ENCODE peak calls at places on chromosomes 1 and 21, in eight cellular contexts. W, X, C, K, P, T, O and D are unnamed samples.
A peak's percentile ranks its signal among the peaks of the same experiment; 100 is the strongest.

GRCh38 chr1:59214764-59215208 is 82.1 kb upstream of the FGGY start:
- DNase-seq in W (peak; percentile 45), X (no peak), C (no peak), K (no peak), P (peak; percentile 74), T (peak; percentile 74), O (peak; percentile 86), D (no peak)

GRCh38 chr1:50420689-50421365 is 2.4 kb downstream of the DMRTA2 start:
- DNase-seq in W (no peak), X (no peak), C (no peak), K (peak; percentile 48), P (no peak), T (no peak), O (no peak), D (no peak)

GRCh38 chr21:46189213-46189958 is 5.1 kb upstream of the SPATC1L start:
- DNase-seq in W (no peak), X (no peak), C (no peak), K (no peak), P (no peak), T (peak; percentile 53), O (peak; percentile 65), D (peak; percentile 54)

GRCh38 chr1:232958067-232958466 is 7.7 kb downstream of the NTPCR start:
- DNase-seq in W (no peak), X (no peak), C (no peak), K (no peak), P (no peak), T (no peak), O (no peak), D (no peak)

GRCh38 chr1:220717800-220718640 is 27.9 kb downstream of the C1orf115 start:
- DNase-seq in W (no peak), X (no peak), C (no peak), K (no peak), P (no peak), T (no peak), O (no peak), D (no peak)

GRCh38 chr1:20974069-20974468 is 187.0 kb upstream of the HP1BP3 start:
- DNase-seq in W (no peak), X (no peak), C (no peak), K (no peak), P (no peak), T (no peak), O (no peak), D (no peak)

GRCh38 chr1:205750683-205751651 is 985 bp upstream of the NUCKS1 start:
- DNase-seq in W (no peak), X (no peak), C (no peak), K (peak; percentile 11), P (no peak), T (no peak), O (no peak), D (no peak)

GRCh38 chr1:44620072-44620471 is 54.2 kb downstream of the TMEM53 start:
- DNase-seq in W (no peak), X (no peak), C (no peak), K (no peak), P (no peak), T (no peak), O (no peak), D (no peak)

GRCh38 chr1:107531065-107531908 is 390.4 kb downstream of the NTNG1 start:
- DNase-seq in W (no peak), X (no peak), C (no peak), K (no peak), P (no peak), T (no peak), O (no peak), D (no peak)

GRCh38 chr1:107530543-107530942 is 389.7 kb downstream of the NTNG1 start:
- DNase-seq in W (no peak), X (no peak), C (no peak), K (no peak), P (no peak), T (no peak), O (peak; percentile 13), D (no peak)

GRCh38 chr1:107526524-107527198 is 385.8 kb downstream of the NTNG1 start:
- DNase-seq in W (no peak), X (no peak), C (no peak), K (no peak), P (no peak), T (no peak), O (no peak), D (no peak)

GRCh38 chr1:107532318-107532717 is 391.5 kb downstream of the NTNG1 start:
- DNase-seq in W (peak; percentile 38), X (no peak), C (no peak), K (no peak), P (no peak), T (no peak), O (no peak), D (no peak)

DNA sequence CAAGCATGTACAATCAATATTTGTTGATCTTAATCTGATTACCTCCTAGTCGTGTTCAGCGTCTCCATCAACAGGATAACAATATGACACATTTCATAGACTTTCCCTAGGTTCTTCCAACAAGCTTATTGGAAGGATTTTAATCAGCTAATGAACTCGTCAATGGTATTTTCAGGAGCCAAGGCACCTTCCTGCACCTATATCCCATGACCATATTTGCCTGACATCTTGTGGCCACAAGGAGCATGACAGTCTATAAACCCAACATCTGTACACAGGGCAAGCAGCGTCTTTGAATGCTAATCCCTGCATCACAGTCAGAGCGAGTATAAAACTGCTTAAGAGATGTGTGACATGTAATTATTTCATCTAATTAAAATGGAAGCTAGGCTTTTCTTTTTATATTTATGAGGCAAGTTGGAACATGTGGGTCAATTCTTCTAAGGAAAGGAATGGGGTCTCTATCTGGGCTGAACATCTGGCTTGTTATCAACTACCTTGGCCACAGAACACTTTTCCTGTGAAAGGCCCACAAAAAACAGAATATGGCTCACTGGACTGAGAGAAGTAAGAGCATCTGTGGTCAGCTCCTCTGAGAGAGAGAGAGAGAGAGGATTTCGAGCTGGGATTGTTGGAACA is 388.8 kb downstream of the NTNG1 start:
- DNase-seq in W (peak; percentile 40), X (no peak), C (peak; percentile 2), K (peak; percentile 59), P (no peak), T (no peak), O (peak; percentile 63), D (no peak)
- TF ChIP-seq CTCF in W (peak; percentile 60), X (peak; percentile 75), C (peak; percentile 86), K (peak; percentile 73), P (peak; percentile 33), T (peak; percentile 75), O (peak; percentile 83), D (peak; percentile 63)

DNA sequence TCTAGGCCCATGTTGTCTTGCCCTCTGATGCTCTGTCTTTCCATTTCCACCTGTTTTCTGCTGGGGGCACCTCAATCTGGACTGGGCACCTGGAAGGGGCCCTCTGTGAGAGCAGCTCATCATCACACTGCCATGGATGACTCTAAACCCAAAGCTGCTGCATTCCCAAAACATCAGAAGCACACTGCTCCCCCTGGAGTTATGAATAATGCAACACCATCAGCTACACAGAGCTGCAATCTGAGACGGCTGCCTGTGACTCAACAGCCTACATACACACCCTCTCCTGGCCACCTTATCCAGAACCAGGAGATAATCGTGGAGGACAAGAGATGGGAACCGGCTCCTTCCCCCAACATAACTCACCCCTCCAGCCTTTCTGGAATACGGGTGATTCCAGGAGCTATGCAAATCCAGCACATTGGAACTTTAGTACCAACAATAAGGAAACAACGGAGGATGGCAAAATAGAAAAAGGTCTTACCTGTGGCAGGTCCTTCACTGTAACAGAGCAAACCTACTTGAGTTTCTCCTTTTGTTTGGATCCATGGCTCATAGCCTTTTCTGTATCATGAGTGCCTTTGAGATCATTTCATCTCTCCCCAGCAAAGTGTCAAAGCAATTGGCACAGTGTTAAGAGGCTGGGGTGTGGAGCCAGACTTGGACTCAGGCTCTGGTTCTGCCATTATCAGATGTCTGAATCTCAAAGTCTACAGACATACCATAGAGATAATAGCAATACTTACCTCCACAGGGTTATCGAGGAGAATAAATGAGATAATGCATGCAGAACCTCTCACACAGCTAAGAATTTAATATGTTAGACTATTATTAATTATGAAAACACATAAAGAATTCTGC is 29.3 kb downstream of the AK2 start:
- DNase-seq in W (peak; percentile 62), X (peak; percentile 66), C (no peak), K (peak; percentile 69), P (peak; percentile 77), T (no peak), O (peak; percentile 90), D (peak; percentile 81)
- TF ChIP-seq CTCF in W (peak; percentile 29), X (peak; percentile 29), C (peak; percentile 61), K (peak; percentile 71), P (peak; percentile 53), T (peak; percentile 45), O (peak; percentile 74), D (no peak)

GRCh38 chr1:182809414-182809957 is 19.9 kb downstream of the NPL start:
- DNase-seq in W (no peak), X (no peak), C (no peak), K (no peak), P (no peak), T (no peak), O (no peak), D (no peak)

GRCh38 chr1:182802006-182802798 is 12.6 kb downstream of the NPL start:
- DNase-seq in W (no peak), X (no peak), C (no peak), K (no peak), P (no peak), T (no peak), O (no peak), D (no peak)

GRCh38 chr1:182803846-182804245 is 14.3 kb downstream of the NPL start:
- DNase-seq in W (no peak), X (no peak), C (no peak), K (no peak), P (no peak), T (no peak), O (no peak), D (no peak)

GRCh38 chr1:182807907-182808306 is 18.3 kb downstream of the NPL start:
- DNase-seq in W (no peak), X (no peak), C (no peak), K (no peak), P (no peak), T (no peak), O (no peak), D (no peak)

DNA sequence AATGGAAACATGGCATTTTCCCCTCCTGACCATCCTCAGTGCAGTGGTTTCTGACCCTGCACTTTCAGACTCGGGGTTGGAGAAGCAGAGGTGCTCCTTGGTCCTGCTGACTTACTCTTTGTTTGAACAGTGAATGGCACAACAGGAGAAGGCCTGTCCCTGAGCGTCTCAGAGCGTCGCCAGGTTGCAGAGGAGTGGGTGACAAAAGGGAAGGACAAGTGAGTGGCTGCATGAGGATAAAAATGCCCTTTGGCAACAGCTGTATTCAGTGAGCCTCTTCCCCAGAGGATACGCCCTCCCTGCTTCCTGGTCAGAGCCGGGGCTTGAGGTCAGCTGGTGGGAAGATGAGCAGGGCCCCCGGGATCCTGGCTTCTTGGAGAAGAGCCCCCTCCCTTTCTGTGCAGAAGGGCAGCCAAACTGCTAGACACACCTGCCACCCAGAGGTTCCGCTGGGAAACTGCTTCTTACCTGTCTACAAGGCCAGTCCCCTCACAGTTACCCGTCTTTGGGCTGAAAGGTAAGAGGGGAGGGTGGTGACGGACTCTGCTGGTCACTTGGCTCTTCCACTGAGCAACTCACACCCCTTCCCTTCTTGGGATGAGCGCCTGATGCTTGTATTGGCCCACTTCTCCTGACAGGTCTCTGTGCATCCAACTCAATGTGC is 16.6 kb downstream of the NPL start:
- DNase-seq in W (no peak), X (no peak), C (no peak), K (peak; percentile 18), P (no peak), T (no peak), O (no peak), D (no peak)
- TF ChIP-seq CTCF in W (no peak), X (no peak), C (peak; percentile 49), K (no peak), P (no peak), T (no peak), O (no peak), D (no peak)

DNA sequence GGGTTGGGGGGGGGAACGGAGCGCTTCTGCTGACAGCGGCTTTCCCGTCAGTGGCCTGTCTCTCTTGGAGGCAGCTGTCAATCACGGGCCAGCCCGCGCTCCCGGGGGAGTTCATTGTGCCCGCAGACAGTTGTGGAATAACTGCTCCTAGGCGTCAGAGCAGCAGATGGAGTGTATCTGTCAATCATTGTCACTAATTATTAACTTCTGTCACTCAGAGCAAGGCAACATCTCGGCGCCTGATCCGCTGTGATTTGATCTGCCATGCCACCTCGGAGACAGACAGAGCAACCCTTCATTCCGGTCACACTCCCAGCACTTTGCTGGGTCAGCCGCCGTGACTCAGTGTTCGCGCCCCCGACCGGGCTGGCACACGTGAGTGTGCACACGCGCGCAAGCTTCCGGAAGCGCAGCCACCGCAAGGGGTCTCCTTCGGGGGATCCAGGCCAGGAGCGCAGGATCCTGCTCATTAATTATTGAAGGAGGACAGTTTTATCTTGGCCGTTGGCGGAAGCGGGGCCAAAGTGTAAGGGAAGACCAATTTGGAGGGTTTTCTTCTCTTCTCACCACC is 75.8 kb downstream of the RRAGC start:
- DNase-seq in W (no peak), X (no peak), C (no peak), K (no peak), P (no peak), T (no peak), O (no peak), D (peak; percentile 11)
- TF ChIP-seq CTCF in W (no peak), X (no peak), C (no peak), K (no peak), P (no peak), T (no peak), O (no peak), D (no peak)